ENCODE peak calls at places on chromosome 7, in nine cellular contexts. P, Y, V, G, A, D, Q, B and W are unnamed samples.

GRCh38 chr7:85483205-85483604 is 296.3 kb upstream of the SEMA3D start:
- DNase-seq in P (no peak), Y (no peak), V (peak; percentile 79), G (no peak), A (peak; percentile 4), D (no peak), Q (no peak), B (no peak), W (peak; percentile 85)

GRCh38 chr7:70215491-70215890 is 617.2 kb downstream of the AUTS2 start:
- DNase-seq in P (no peak), Y (no peak), V (no peak), G (no peak), A (peak; percentile 74), D (no peak), Q (no peak), B (no peak), W (no peak)

GRCh38 chr7:152173372-152174070 is 148.0 kb downstream of the GALNT11 start:
- DNase-seq in P (no peak), Y (no peak), V (no peak), G (no peak), A (no peak), D (no peak), Q (no peak), B (no peak), W (peak; percentile 1)

GRCh38 chr7:102453319-102453718 is 11.3 kb downstream of the ALKBH4 start:
- DNase-seq in P (no peak), Y (no peak), V (no peak), G (peak; percentile 38), A (no peak), D (no peak), Q (no peak), B (no peak), W (no peak)

GRCh38 chr7:128838109-128838779 is 8.0 kb downstream of the FLNC start:
- DNase-seq in P (no peak), Y (no peak), V (no peak), G (no peak), A (no peak), D (no peak), Q (no peak), B (no peak), W (no peak)

GRCh38 chr7:27100601-27101187 is 1.8 kb downstream of the HOXA2 start:
- DNase-seq in P (no peak), Y (no peak), V (no peak), G (no peak), A (no peak), D (no peak), Q (no peak), B (no peak), W (no peak)

GRCh38 chr7:133081119-133081604 is 728 bp downstream of the CHCHD3 start:
- DNase-seq in P (no peak), Y (peak; percentile 22), V (no peak), G (peak; percentile 45), A (peak; percentile 13), D (no peak), Q (no peak), B (peak; percentile 22), W (no peak)

GRCh38 chr7:90563286-90563685 is 32.8 kb upstream of the CDK14 start:
- DNase-seq in P (no peak), Y (no peak), V (peak; percentile 5), G (no peak), A (no peak), D (no peak), Q (no peak), B (no peak), W (no peak)

GRCh38 chr7:92833024-92833765 is 3.2 kb downstream of the CDK6 start:
- DNase-seq in P (peak; percentile 81), Y (peak; percentile 93), V (no peak), G (peak; percentile 82), A (peak; percentile 91), D (peak; percentile 89), Q (peak; percentile 90), B (peak; percentile 91), W (no peak)

GRCh38 chr7:24858108-24858977 is 101.1 kb upstream of the GSDME start:
- DNase-seq in P (no peak), Y (no peak), V (no peak), G (no peak), A (no peak), D (no peak), Q (no peak), B (no peak), W (no peak)

GRCh38 chr7:73612598-73613269 is 11.6 kb downstream of the MLXIPL start:
- DNase-seq in P (no peak), Y (peak; percentile 86), V (no peak), G (peak; percentile 82), A (peak; percentile 46), D (no peak), Q (no peak), B (no peak), W (no peak)

GRCh38 chr7:81013036-81013435 is 94.2 kb upstream of the SEMA3C start:
- DNase-seq in P (no peak), Y (peak; percentile 19), V (no peak), G (no peak), A (peak; percentile 93), D (no peak), Q (no peak), B (no peak), W (peak; percentile 11)

GRCh38 chr7:2520808-2521146 is 1.2 kb downstream of the LFNG start:
- DNase-seq in P (no peak), Y (no peak), V (no peak), G (no peak), A (peak; percentile 46), D (no peak), Q (no peak), B (no peak), W (no peak)

GRCh38 chr7:78746261-78746660 is 707.2 kb downstream of the MAGI2 start:
- DNase-seq in P (no peak), Y (no peak), V (no peak), G (no peak), A (no peak), D (no peak), Q (no peak), B (no peak), W (no peak)
- TF ChIP-seq CTCF in P (no peak), Y (no peak), V (no peak), G (no peak), A (peak; percentile 18), D (no peak), Q (no peak), B (no peak), W (no peak)

DNA sequence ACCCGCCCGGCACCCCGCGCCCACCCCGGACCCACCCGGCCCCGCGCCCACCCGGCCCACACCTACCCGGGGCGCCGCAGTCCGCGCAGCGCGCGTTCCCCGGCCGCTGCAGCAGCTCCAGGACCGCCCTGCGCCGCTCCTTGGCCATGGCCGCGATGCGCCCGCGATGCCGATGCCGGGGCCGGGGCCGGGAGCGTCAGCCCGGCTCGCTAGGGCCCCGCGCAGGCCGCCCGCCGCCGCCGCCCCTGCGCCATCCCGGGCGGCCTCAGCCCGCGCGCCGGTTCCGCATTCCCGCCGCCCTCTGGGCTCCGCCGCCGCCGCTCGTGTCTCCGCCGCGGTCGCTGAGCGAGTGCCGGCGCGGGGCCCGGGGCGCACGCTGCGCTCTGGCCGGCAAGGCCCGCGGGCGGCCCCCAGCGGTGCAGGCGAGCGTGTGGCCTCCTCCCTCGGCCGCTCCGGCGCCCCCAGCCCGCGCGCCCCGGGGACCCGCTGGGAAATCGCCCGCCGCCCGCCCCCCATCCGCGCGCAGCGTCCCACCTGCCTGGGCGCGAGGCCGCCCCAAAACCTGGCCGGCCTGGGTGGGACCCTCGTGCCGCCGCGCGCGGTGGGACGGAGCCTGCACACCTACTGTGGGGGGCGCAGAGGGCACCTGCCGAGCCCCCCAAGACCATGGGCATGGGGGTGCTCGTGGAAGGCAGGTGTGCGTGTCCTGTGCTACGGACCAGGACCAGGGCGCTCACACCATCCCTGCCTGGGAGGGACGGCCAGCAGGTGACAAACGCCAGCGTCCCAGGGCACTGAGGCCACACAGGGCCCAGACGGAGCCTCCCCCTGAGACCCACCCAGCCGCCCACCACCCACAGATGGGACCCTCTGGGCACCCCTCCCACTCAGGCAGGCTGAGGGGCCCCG is at the start of gene ADAP1:
- DNase-seq in P (peak; percentile 57), Y (peak; percentile 85), V (no peak), G (no peak), A (peak; percentile 70), D (peak; percentile 42), Q (no peak), B (peak; percentile 38), W (no peak)
- TF ChIP-seq CTCF in P (no peak), Y (no peak), V (peak; percentile 3), G (peak; percentile 42), A (peak; percentile 9), D (no peak), Q (peak; percentile 33), B (peak; percentile 47), W (no peak)

GRCh38 chr7:55548295-55548731 is 24.0 kb downstream of the VOPP1 start:
- DNase-seq in P (no peak), Y (no peak), V (no peak), G (no peak), A (no peak), D (no peak), Q (no peak), B (no peak), W (no peak)

GRCh38 chr7:55553087-55553345 is 19.3 kb downstream of the VOPP1 start:
- DNase-seq in P (no peak), Y (no peak), V (no peak), G (no peak), A (no peak), D (no peak), Q (no peak), B (no peak), W (no peak)

GRCh38 chr7:55552320-55553086 is 19.8 kb downstream of the VOPP1 start:
- DNase-seq in P (no peak), Y (peak; percentile 56), V (no peak), G (peak; percentile 53), A (peak; percentile 92), D (no peak), Q (no peak), B (no peak), W (no peak)

GRCh38 chr7:55549457-55549856 is 22.8 kb downstream of the VOPP1 start:
- DNase-seq in P (no peak), Y (no peak), V (no peak), G (no peak), A (no peak), D (no peak), Q (no peak), B (no peak), W (no peak)

DNA sequence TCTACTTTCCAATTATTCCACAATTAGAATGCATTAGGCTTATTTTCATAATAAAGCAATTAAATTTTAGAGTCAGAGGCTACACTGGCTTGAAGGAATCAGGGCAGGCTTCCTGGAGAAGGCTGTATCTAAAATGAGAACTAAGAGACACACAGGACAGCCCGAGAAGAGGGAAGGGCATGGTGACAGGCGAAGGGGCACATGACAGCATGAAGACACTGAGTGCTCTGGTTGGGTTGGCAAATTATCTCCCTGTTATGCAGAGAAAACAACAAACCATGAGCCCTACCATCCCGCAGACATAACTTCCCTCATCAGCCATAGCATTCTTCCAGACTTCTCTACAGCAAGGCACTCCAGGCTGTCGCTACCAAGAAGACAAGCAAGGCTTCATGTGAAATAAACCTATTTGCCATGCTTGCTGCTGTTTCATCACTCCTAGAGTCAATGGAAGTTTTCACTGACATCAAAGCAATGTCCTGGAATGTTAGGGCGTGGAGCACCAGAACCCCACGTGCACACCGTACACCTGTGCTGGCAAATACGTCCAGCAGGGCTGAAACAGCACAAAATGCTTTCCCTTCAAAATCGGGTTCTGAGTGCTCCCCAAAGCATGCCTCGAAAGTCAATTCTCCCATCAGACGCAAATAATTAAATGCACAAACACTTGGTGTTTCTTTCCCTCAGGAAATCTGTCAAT is 21.3 kb downstream of the VOPP1 start:
- DNase-seq in P (no peak), Y (peak; percentile 24), V (no peak), G (no peak), A (peak; percentile 19), D (no peak), Q (no peak), B (no peak), W (no peak)
- TF ChIP-seq CTCF in P (no peak), Y (no peak), V (no peak), G (no peak), A (peak; percentile 18), D (no peak), Q (no peak), B (no peak), W (no peak)

GRCh38 chr7:55550010-55550409 is 22.3 kb downstream of the VOPP1 start:
- DNase-seq in P (no peak), Y (no peak), V (no peak), G (no peak), A (no peak), D (no peak), Q (no peak), B (no peak), W (no peak)
- TF ChIP-seq CTCF in P (no peak), Y (no peak), V (no peak), G (peak; percentile 19), A (peak; percentile 35), D (peak; percentile 46), Q (no peak), B (peak; percentile 29), W (no peak)